ENCODE peak calls at places on chromosomes 16 and 17, in seven cellular contexts. One of them, this sample, is unnamed.

GRCh38 chr17:10119203-10120112 is 78.9 kb downstream of the GAS7 start:
- DNase-seq in fibroblast of mammary gland: peak
- DNase-seq in uterus: no peak
- DNase-seq in cardiac fibroblast: no peak
- DNase-seq in body of pancreas: peak
- DNase-seq in astrocyte of the spinal cord: no peak
- DNase-seq in ascending aorta: no peak
- DNase-seq in this sample: no peak

GRCh38 chr17:38970128-38970527 is 2.9 kb upstream of the FBXO47 start:
- DNase-seq in astrocyte of the spinal cord: no peak
- DNase-seq in fibroblast of mammary gland: no peak
- DNase-seq in ascending aorta: no peak
- DNase-seq in body of pancreas: no peak
- DNase-seq in uterus: no peak
- DNase-seq in cardiac fibroblast: no peak
- DNase-seq in this sample: no peak

GRCh38 chr17:83119987-83120864 is 40.8 kb downstream of the METRNL start:
- DNase-seq in body of pancreas: no peak
- DNase-seq in astrocyte of the spinal cord: no peak
- DNase-seq in ascending aorta: peak
- DNase-seq in uterus: no peak
- DNase-seq in cardiac fibroblast: no peak
- DNase-seq in fibroblast of mammary gland: no peak
- DNase-seq in this sample: no peak

GRCh38 chr16:29821663-29822115 is 1.4 kb downstream of the MVP start:
- DNase-seq in uterus: peak
- DNase-seq in body of pancreas: peak
- DNase-seq in cardiac fibroblast: peak
- DNase-seq in astrocyte of the spinal cord: peak
- DNase-seq in fibroblast of mammary gland: peak
- DNase-seq in ascending aorta: no peak
- DNase-seq in this sample: peak

GRCh38 chr17:82269882-82270500 is 3.5 kb downstream of the CSNK1D start:
- DNase-seq in astrocyte of the spinal cord: no peak
- DNase-seq in uterus: no peak
- DNase-seq in fibroblast of mammary gland: no peak
- DNase-seq in body of pancreas: no peak
- DNase-seq in ascending aorta: no peak
- DNase-seq in cardiac fibroblast: no peak
- DNase-seq in this sample: no peak

GRCh38 chr17:47946929-47947397 is 5.6 kb downstream of the PNPO start:
- DNase-seq in ascending aorta: no peak
- DNase-seq in uterus: peak
- DNase-seq in cardiac fibroblast: peak
- DNase-seq in fibroblast of mammary gland: peak
- DNase-seq in astrocyte of the spinal cord: peak
- DNase-seq in body of pancreas: peak
- DNase-seq in this sample: peak

GRCh38 chr17:58331815-58332719 is 3.5 kb upstream of the TSPOAP1 start:
- DNase-seq in body of pancreas: no peak
- DNase-seq in fibroblast of mammary gland: no peak
- DNase-seq in ascending aorta: peak
- DNase-seq in cardiac fibroblast: no peak
- DNase-seq in uterus: peak
- DNase-seq in astrocyte of the spinal cord: no peak
- DNase-seq in this sample: no peak

GRCh38 chr16:51938861-51939260 is 608.1 kb downstream of the TOX3 start:
- DNase-seq in ascending aorta: no peak
- DNase-seq in cardiac fibroblast: no peak
- DNase-seq in astrocyte of the spinal cord: no peak
- DNase-seq in fibroblast of mammary gland: no peak
- DNase-seq in uterus: no peak
- DNase-seq in body of pancreas: no peak
- DNase-seq in this sample: no peak

GRCh38 chr16:10835281-10835931 is 16.8 kb upstream of the TVP23A start:
- DNase-seq in uterus: no peak
- DNase-seq in astrocyte of the spinal cord: no peak
- DNase-seq in ascending aorta: no peak
- DNase-seq in body of pancreas: no peak
- DNase-seq in cardiac fibroblast: no peak
- DNase-seq in fibroblast of mammary gland: no peak
- DNase-seq in this sample: no peak

GRCh38 chr17:38511126-38512108 is 83.2 kb downstream of the ARHGAP23 start:
- DNase-seq in astrocyte of the spinal cord: peak
- DNase-seq in fibroblast of mammary gland: peak
- DNase-seq in cardiac fibroblast: peak
- DNase-seq in ascending aorta: no peak
- DNase-seq in body of pancreas: no peak
- DNase-seq in uterus: peak
- DNase-seq in this sample: no peak

GRCh38 chr17:14080847-14081251 is 11.5 kb downstream of the COX10 start:
- DNase-seq in uterus: no peak
- DNase-seq in body of pancreas: no peak
- DNase-seq in ascending aorta: no peak
- DNase-seq in cardiac fibroblast: peak
- DNase-seq in astrocyte of the spinal cord: no peak
- DNase-seq in fibroblast of mammary gland: peak
- DNase-seq in this sample: no peak

GRCh38 chr16:82460761-82461160 is 166.0 kb upstream of the CDH13 start:
- DNase-seq in ascending aorta: no peak
- DNase-seq in fibroblast of mammary gland: no peak
- DNase-seq in astrocyte of the spinal cord: no peak
- DNase-seq in cardiac fibroblast: no peak
- DNase-seq in body of pancreas: no peak
- DNase-seq in uterus: no peak
- DNase-seq in this sample: no peak

GRCh38 chr17:67482784-67483183 is 105.7 kb downstream of the PITPNC1 start:
- DNase-seq in uterus: no peak
- DNase-seq in astrocyte of the spinal cord: no peak
- DNase-seq in cardiac fibroblast: no peak
- DNase-seq in body of pancreas: no peak
- DNase-seq in fibroblast of mammary gland: no peak
- DNase-seq in ascending aorta: no peak
- DNase-seq in this sample: no peak

GRCh38 chr17:2058521-2059124 is 3.7 kb downstream of the HIC1 start:
- DNase-seq in ascending aorta: no peak
- DNase-seq in body of pancreas: peak
- DNase-seq in fibroblast of mammary gland: peak
- DNase-seq in uterus: peak
- DNase-seq in astrocyte of the spinal cord: peak
- DNase-seq in cardiac fibroblast: peak
- DNase-seq in this sample: no peak

GRCh38 chr17:43880420-43880991 is 26.8 kb downstream of the MPP2 start:
- DNase-seq in uterus: no peak
- DNase-seq in fibroblast of mammary gland: no peak
- DNase-seq in astrocyte of the spinal cord: peak
- DNase-seq in ascending aorta: no peak
- DNase-seq in body of pancreas: peak
- DNase-seq in cardiac fibroblast: peak
- DNase-seq in this sample: no peak

GRCh38 chr17:7922499-7923289 is 6.6 kb upstream of the RNF227 start:
- DNase-seq in ascending aorta: peak
- DNase-seq in body of pancreas: peak
- DNase-seq in astrocyte of the spinal cord: peak
- DNase-seq in fibroblast of mammary gland: peak
- DNase-seq in cardiac fibroblast: peak
- DNase-seq in uterus: peak
- DNase-seq in this sample: peak

GRCh38 chr16:24228514-24228913 is 27.6 kb upstream of the CACNG3 start:
- DNase-seq in astrocyte of the spinal cord: no peak
- DNase-seq in uterus: no peak
- DNase-seq in cardiac fibroblast: no peak
- DNase-seq in ascending aorta: no peak
- DNase-seq in body of pancreas: no peak
- DNase-seq in fibroblast of mammary gland: no peak
- DNase-seq in this sample: no peak

GRCh38 chr16:55571-56136 is 2.0 kb downstream of the SNRNP25 start:
- DNase-seq in astrocyte of the spinal cord: no peak
- DNase-seq in body of pancreas: no peak
- DNase-seq in uterus: no peak
- DNase-seq in fibroblast of mammary gland: no peak
- DNase-seq in ascending aorta: no peak
- DNase-seq in cardiac fibroblast: no peak
- DNase-seq in this sample: no peak

GRCh38 chr16:65122974-65123845 is 1.3 kb upstream of the CDH11 start:
- DNase-seq in astrocyte of the spinal cord: peak
- DNase-seq in fibroblast of mammary gland: peak
- DNase-seq in ascending aorta: no peak
- DNase-seq in cardiac fibroblast: peak
- DNase-seq in uterus: peak
- DNase-seq in body of pancreas: peak
- DNase-seq in this sample: peak

GRCh38 chr17:57918017-57918895 is 37.0 kb downstream of the CUEDC1 start:
- DNase-seq in fibroblast of mammary gland: peak
- DNase-seq in uterus: no peak
- DNase-seq in astrocyte of the spinal cord: peak
- DNase-seq in ascending aorta: no peak
- DNase-seq in body of pancreas: no peak
- DNase-seq in cardiac fibroblast: peak
- DNase-seq in this sample: no peak

GRCh38 chr17:76523084-76524037 is 14.1 kb downstream of the CYGB start:
- DNase-seq in ascending aorta: no peak
- DNase-seq in cardiac fibroblast: peak
- DNase-seq in body of pancreas: peak
- DNase-seq in uterus: peak
- DNase-seq in astrocyte of the spinal cord: no peak
- DNase-seq in fibroblast of mammary gland: peak
- DNase-seq in this sample: no peak

GRCh38 chr17:81254955-81255717 is 16.0 kb downstream of the NDUFAF8 start:
- DNase-seq in uterus: peak
- DNase-seq in ascending aorta: no peak
- DNase-seq in body of pancreas: peak
- DNase-seq in fibroblast of mammary gland: peak
- DNase-seq in astrocyte of the spinal cord: peak
- DNase-seq in cardiac fibroblast: peak
- DNase-seq in this sample: peak

GRCh38 chr17:78174870-78175642 is 6.7 kb downstream of the SYNGR2 start:
- DNase-seq in ascending aorta: no peak
- DNase-seq in body of pancreas: peak
- DNase-seq in fibroblast of mammary gland: no peak
- DNase-seq in astrocyte of the spinal cord: no peak
- DNase-seq in cardiac fibroblast: no peak
- DNase-seq in uterus: no peak
- DNase-seq in this sample: no peak
- TF ChIP-seq CTCF in ascending aorta: no peak
- TF ChIP-seq CTCF in body of pancreas: no peak
- TF ChIP-seq CTCF in fibroblast of mammary gland: no peak
- TF ChIP-seq CTCF in astrocyte of the spinal cord: no peak
- TF ChIP-seq CTCF in cardiac fibroblast: no peak
- TF ChIP-seq CTCF in uterus: no peak
- TF ChIP-seq CTCF in this sample: no peak

GRCh38 chr17:61816538-61816937 is 46.8 kb downstream of the BRIP1 start:
- DNase-seq in astrocyte of the spinal cord: no peak
- DNase-seq in body of pancreas: no peak
- DNase-seq in cardiac fibroblast: no peak
- DNase-seq in ascending aorta: no peak
- DNase-seq in uterus: no peak
- DNase-seq in fibroblast of mammary gland: peak
- DNase-seq in this sample: no peak
- H3K4me3 ChIP-seq in astrocyte of the spinal cord: no peak
- H3K4me3 ChIP-seq in body of pancreas: no peak
- H3K4me3 ChIP-seq in cardiac fibroblast: no peak
- H3K4me3 ChIP-seq in ascending aorta: no peak
- H3K4me3 ChIP-seq in uterus: no peak
- H3K4me3 ChIP-seq in fibroblast of mammary gland: no peak
- H3K4me3 ChIP-seq in this sample: no peak

GRCh38 chr17:75077072-75077489 is 10.7 kb upstream of the SLC16A5 start:
- DNase-seq in uterus: no peak
- DNase-seq in fibroblast of mammary gland: no peak
- DNase-seq in body of pancreas: no peak
- DNase-seq in ascending aorta: no peak
- DNase-seq in cardiac fibroblast: no peak
- DNase-seq in astrocyte of the spinal cord: no peak
- DNase-seq in this sample: no peak
- TF ChIP-seq CTCF in uterus: no peak
- TF ChIP-seq CTCF in fibroblast of mammary gland: no peak
- TF ChIP-seq CTCF in body of pancreas: no peak
- TF ChIP-seq CTCF in ascending aorta: no peak
- TF ChIP-seq CTCF in cardiac fibroblast: no peak
- TF ChIP-seq CTCF in astrocyte of the spinal cord: no peak
- TF ChIP-seq CTCF in this sample: no peak

GRCh38 chr16:2019919-2020831 is 590 bp downstream of the NPW start:
- DNase-seq in fibroblast of mammary gland: no peak
- DNase-seq in uterus: no peak
- DNase-seq in astrocyte of the spinal cord: no peak
- DNase-seq in body of pancreas: peak
- DNase-seq in cardiac fibroblast: peak
- DNase-seq in ascending aorta: no peak
- DNase-seq in this sample: no peak

GRCh38 chr16:2025251-2025650 is 1.5 kb upstream of the NHERF2 start:
- DNase-seq in astrocyte of the spinal cord: no peak
- DNase-seq in cardiac fibroblast: no peak
- DNase-seq in ascending aorta: no peak
- DNase-seq in body of pancreas: peak
- DNase-seq in uterus: no peak
- DNase-seq in fibroblast of mammary gland: no peak
- DNase-seq in this sample: no peak

GRCh38 chr16:2023098-2023925 is 3.4 kb upstream of the NHERF2 start:
- DNase-seq in fibroblast of mammary gland: peak
- DNase-seq in astrocyte of the spinal cord: peak
- DNase-seq in uterus: peak
- DNase-seq in body of pancreas: peak
- DNase-seq in cardiac fibroblast: peak
- DNase-seq in ascending aorta: peak
- DNase-seq in this sample: peak

GRCh38 chr16:2024026-2024425 is 2.7 kb upstream of the NHERF2 start:
- DNase-seq in fibroblast of mammary gland: no peak
- DNase-seq in body of pancreas: no peak
- DNase-seq in ascending aorta: no peak
- DNase-seq in astrocyte of the spinal cord: no peak
- DNase-seq in cardiac fibroblast: no peak
- DNase-seq in uterus: no peak
- DNase-seq in this sample: no peak

DNA sequence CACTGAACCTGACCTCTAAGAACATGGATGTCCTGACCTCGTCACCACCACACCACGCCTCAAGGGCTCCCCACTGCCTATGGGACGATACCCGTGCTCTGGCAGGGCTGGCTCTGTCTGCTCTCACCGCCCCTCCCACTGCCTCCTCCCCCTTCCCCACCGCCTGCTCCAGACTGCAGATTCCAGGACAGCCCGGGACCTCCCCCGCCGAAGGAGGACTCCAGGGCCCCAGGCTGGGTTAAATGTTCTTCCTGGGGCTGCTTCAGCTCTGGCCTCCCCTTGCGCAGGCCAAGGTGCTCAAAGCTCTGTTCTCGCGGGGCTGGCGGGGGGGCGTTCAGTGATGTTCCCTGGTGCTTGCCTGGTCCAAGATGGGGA is 3.1 kb downstream of the NPW start:
- DNase-seq in cardiac fibroblast: no peak
- DNase-seq in uterus: peak
- DNase-seq in fibroblast of mammary gland: peak
- DNase-seq in ascending aorta: no peak
- DNase-seq in body of pancreas: peak
- DNase-seq in astrocyte of the spinal cord: no peak
- DNase-seq in this sample: no peak
- H3K4me3 ChIP-seq in cardiac fibroblast: peak
- H3K4me3 ChIP-seq in uterus: no peak
- H3K4me3 ChIP-seq in fibroblast of mammary gland: peak
- H3K4me3 ChIP-seq in ascending aorta: peak
- H3K4me3 ChIP-seq in body of pancreas: no peak
- H3K4me3 ChIP-seq in astrocyte of the spinal cord: peak
- H3K4me3 ChIP-seq in this sample: peak